ENCODE peak calls at places on chromosomes 6 and 20, in nine cellular contexts. K, I, W, E, F, U, H, Q and M are unnamed samples.

GRCh38 chr6:32668226-32668747 is 1.8 kb upstream of the HLA-DQB1 start:
- DNase-seq in K (peak; percentile 85), I (peak; percentile 78), W (no peak), E (peak; percentile 84), F (peak; percentile 58), U (peak; percentile 26), H (no peak), Q (no peak), M (no peak)

GRCh38 chr20:17863577-17864292 is 104.9 kb downstream of the SNX5 start:
- DNase-seq in K (no peak), I (no peak), W (no peak), E (no peak), F (no peak), U (no peak), H (no peak), Q (no peak), M (no peak)

GRCh38 chr6:139355777-139356445 is 18.5 kb downstream of the CITED2 start:
- DNase-seq in K (no peak), I (no peak), W (no peak), E (no peak), F (no peak), U (no peak), H (no peak), Q (no peak), M (no peak)

GRCh38 chr20:60249436-60249835 is 291.2 kb downstream of the CDH26 start:
- DNase-seq in K (peak; percentile 99), I (no peak), W (no peak), E (peak; percentile 99), F (no peak), U (no peak), H (no peak), Q (peak; percentile 92), M (no peak)

GRCh38 chr6:169896826-169897456 is 145.5 kb downstream of the ERMARD start:
- DNase-seq in K (no peak), I (no peak), W (peak; percentile 53), E (no peak), F (no peak), U (no peak), H (no peak), Q (no peak), M (peak; percentile 54)

GRCh38 chr6:157885211-157885788 is 62.3 kb downstream of the SNX9 start:
- DNase-seq in K (no peak), I (peak; percentile 50), W (no peak), E (no peak), F (peak; percentile 68), U (no peak), H (no peak), Q (no peak), M (no peak)

GRCh38 chr20:18496042-18496441 is 983 bp downstream of the RBBP9 start:
- DNase-seq in K (no peak), I (no peak), W (no peak), E (peak; percentile 42), F (no peak), U (no peak), H (no peak), Q (no peak), M (no peak)

GRCh38 chr6:143457563-143458359 is 7.2 kb downstream of the PEX3 start:
- DNase-seq in K (peak; percentile 40), I (no peak), W (no peak), E (peak; percentile 38), F (no peak), U (no peak), H (no peak), Q (peak; percentile 30), M (no peak)

GRCh38 chr6:149332602-149333311 is 15.2 kb downstream of the TAB2 start:
- DNase-seq in K (no peak), I (no peak), W (no peak), E (no peak), F (no peak), U (no peak), H (no peak), Q (no peak), M (no peak)

GRCh38 chr20:46030290-46031013 is 1.4 kb downstream of the SLC12A5 start:
- DNase-seq in K (no peak), I (no peak), W (no peak), E (no peak), F (no peak), U (no peak), H (no peak), Q (no peak), M (no peak)

GRCh38 chr6:13383280-13384163 is 55.2 kb upstream of the TBC1D7 start:
- DNase-seq in K (no peak), I (peak; percentile 74), W (peak; percentile 28), E (peak; percentile 86), F (no peak), U (peak; percentile 17), H (no peak), Q (peak; percentile 33), M (no peak)

GRCh38 chr6:91288741-91289140 is 701.9 kb upstream of the MAP3K7 start:
- DNase-seq in K (no peak), I (no peak), W (no peak), E (no peak), F (no peak), U (no peak), H (no peak), Q (no peak), M (no peak)

GRCh38 chr20:23569570-23569969 is 1.3 kb upstream of the CST9L start:
- DNase-seq in K (no peak), I (no peak), W (no peak), E (no peak), F (no peak), U (no peak), H (no peak), Q (no peak), M (no peak)

GRCh38 chr6:235763-236360 is 56.4 kb upstream of the DUSP22 start:
- DNase-seq in K (no peak), I (no peak), W (no peak), E (no peak), F (peak; percentile 72), U (peak; percentile 51), H (no peak), Q (peak; percentile 54), M (no peak)

GRCh38 chr20:50416269-50416863 is 93.8 kb upstream of the PTPN1 start:
- DNase-seq in K (no peak), I (no peak), W (no peak), E (peak; percentile 53), F (no peak), U (no peak), H (no peak), Q (no peak), M (peak; percentile 80)

GRCh38 chr6:14453712-14454466 is 336.3 kb downstream of the CD83 start:
- DNase-seq in K (no peak), I (no peak), W (no peak), E (no peak), F (no peak), U (no peak), H (no peak), Q (no peak), M (no peak)

GRCh38 chr6:20569000-20569610 is 34.8 kb downstream of the CDKAL1 start:
- DNase-seq in K (peak; percentile 51), I (no peak), W (no peak), E (peak; percentile 59), F (no peak), U (no peak), H (no peak), Q (peak; percentile 11), M (no peak)

GRCh38 chr6:100512203-100512862 is 47.6 kb upstream of the SIM1 start:
- DNase-seq in K (peak; percentile 14), I (no peak), W (no peak), E (peak; percentile 52), F (no peak), U (no peak), H (no peak), Q (no peak), M (no peak)

GRCh38 chr6:41286544-41287346 is at the start of gene TREM1:
- DNase-seq in K (peak; percentile 73), I (no peak), W (no peak), E (peak; percentile 95), F (no peak), U (peak; percentile 63), H (no peak), Q (peak; percentile 23), M (no peak)

GRCh38 chr6:90156861-90157260 is 139.8 kb downstream of the BACH2 start:
- DNase-seq in K (peak; percentile 55), I (no peak), W (no peak), E (peak; percentile 92), F (peak; percentile 65), U (no peak), H (no peak), Q (no peak), M (no peak)

GRCh38 chr6:39804666-39805065 is 12.5 kb downstream of the DAAM2 start:
- DNase-seq in K (no peak), I (no peak), W (no peak), E (peak; percentile 20), F (no peak), U (no peak), H (no peak), Q (peak; percentile 74), M (no peak)

GRCh38 chr6:21390537-21391213 is 202.9 kb upstream of the SOX4 start:
- DNase-seq in K (no peak), I (no peak), W (no peak), E (no peak), F (no peak), U (no peak), H (no peak), Q (no peak), M (no peak)

GRCh38 chr20:59573837-59574236 is 30.5 kb upstream of the PHACTR3 start:
- DNase-seq in K (no peak), I (no peak), W (peak; percentile 73), E (no peak), F (no peak), U (no peak), H (no peak), Q (no peak), M (no peak)

GRCh38 chr20:61449916-61450315 is 197.9 kb downstream of the CDH4 start:
- DNase-seq in K (no peak), I (no peak), W (no peak), E (no peak), F (no peak), U (no peak), H (no peak), Q (no peak), M (no peak)

GRCh38 chr6:53189554-53189953 is 40.9 kb upstream of the GCM1 start:
- DNase-seq in K (no peak), I (no peak), W (no peak), E (peak; percentile 16), F (no peak), U (no peak), H (no peak), Q (peak; percentile 60), M (no peak)

GRCh38 chr20:11502051-11502450 is 415.6 kb upstream of the BTBD3 start:
- DNase-seq in K (no peak), I (no peak), W (no peak), E (no peak), F (no peak), U (no peak), H (no peak), Q (no peak), M (no peak)

GRCh38 chr6:37807656-37808055 is 11.9 kb upstream of the ZFAND3 start:
- DNase-seq in K (no peak), I (no peak), W (no peak), E (peak; percentile 46), F (no peak), U (no peak), H (no peak), Q (peak; percentile 18), M (no peak)

GRCh38 chr20:62002882-62003480 is 62.7 kb downstream of the TAF4 start:
- DNase-seq in K (no peak), I (no peak), W (no peak), E (no peak), F (no peak), U (no peak), H (no peak), Q (no peak), M (no peak)

GRCh38 chr6:290111-290932 is 2.0 kb upstream of the DUSP22 start:
- DNase-seq in K (no peak), I (peak; percentile 69), W (no peak), E (no peak), F (peak; percentile 5), U (no peak), H (no peak), Q (no peak), M (peak; percentile 74)

GRCh38 chr6:33785766-33786165 is 3.2 kb downstream of the LEMD2 start:
- DNase-seq in K (no peak), I (no peak), W (no peak), E (peak; percentile 28), F (no peak), U (no peak), H (no peak), Q (peak; percentile 57), M (no peak)

GRCh38 chr6:43627008-43627825 is 1.8 kb downstream of the GTPBP2 start:
- DNase-seq in K (peak; percentile 85), I (no peak), W (peak; percentile 86), E (peak; percentile 93), F (no peak), U (peak; percentile 28), H (no peak), Q (peak; percentile 87), M (peak; percentile 86)